ENCODE peak calls at places on chromosomes 13 and 19, in six cellular contexts. X, W, Q, U, D and T are unnamed samples.

GRCh38 chr19:2275588-2276428 is 6.2 kb downstream of the PEAK3 start:
- DNase-seq in X (no peak), W (no peak), Q (no peak), U (no peak), D (no peak), T (no peak)

GRCh38 chr19:38712161-38712748 is 32.0 kb downstream of the CAPN12 start:
- DNase-seq in X (no peak), W (no peak), Q (no peak), U (no peak), D (no peak), T (no peak)

GRCh38 chr13:59991395-59991794 is 172.3 kb downstream of the DIAPH3 start:
- DNase-seq in X (no peak), W (no peak), Q (no peak), U (no peak), D (no peak), T (no peak)

GRCh38 chr13:110911880-110912279 is 3.0 kb downstream of the ANKRD10 start:
- DNase-seq in X (no peak), W (no peak), Q (no peak), U (no peak), D (no peak), T (peak; percentile 25)

GRCh38 chr19:16589917-16590316 is 17.7 kb upstream of the SLC35E1 start:
- DNase-seq in X (peak; percentile 72), W (no peak), Q (no peak), U (no peak), D (no peak), T (no peak)

GRCh38 chr13:110391273-110391672 is 84.2 kb downstream of the COL4A2 start:
- DNase-seq in X (no peak), W (peak; percentile 61), Q (no peak), U (no peak), D (no peak), T (peak; percentile 76)

GRCh38 chr13:95741584-95742563 is 64.9 kb downstream of the DNAJC3 start:
- DNase-seq in X (no peak), W (no peak), Q (no peak), U (no peak), D (no peak), T (no peak)

GRCh38 chr19:39924952-39925351 is 9.5 kb downstream of the FCGBP start:
- DNase-seq in X (no peak), W (no peak), Q (no peak), U (no peak), D (no peak), T (no peak)

GRCh38 chr13:105778196-105778595 is 757.3 kb downstream of the EFNB2 start:
- DNase-seq in X (no peak), W (peak; percentile 28), Q (no peak), U (no peak), D (no peak), T (peak; percentile 35)

GRCh38 chr19:16889883-16890460 is 1.2 kb downstream of the F2RL3 start:
- DNase-seq in X (no peak), W (no peak), Q (no peak), U (no peak), D (no peak), T (no peak)

GRCh38 chr13:109155301-109155761 is 525.9 kb downstream of the MYO16 start:
- DNase-seq in X (no peak), W (peak; percentile 53), Q (no peak), U (peak; percentile 47), D (no peak), T (peak; percentile 50)

GRCh38 chr19:277581-278165 is 13.5 kb downstream of the PLPP2 start:
- DNase-seq in X (no peak), W (peak; percentile 56), Q (peak; percentile 89), U (no peak), D (no peak), T (peak; percentile 35)

GRCh38 chr19:15379996-15380647 is 535 bp upstream of the AKAP8 start:
- DNase-seq in X (peak; percentile 65), W (peak; percentile 51), Q (no peak), U (no peak), D (no peak), T (peak; percentile 11)

GRCh38 chr19:41456342-41456918 is 13.5 kb downstream of the ERICH4 start:
- DNase-seq in X (no peak), W (peak; percentile 72), Q (no peak), U (peak; percentile 28), D (no peak), T (peak; percentile 56)

GRCh38 chr13:26540319-26540718 is 17.2 kb upstream of the WASF3 start:
- DNase-seq in X (no peak), W (no peak), Q (no peak), U (no peak), D (no peak), T (no peak)